ENCODE peak calls at places on chromosome 20, in seven cellular contexts. R, A, O, K, B, L and Y are unnamed samples.

GRCh38 chr20:4165984-4166725 is 150.8 kb upstream of the RNF24 start:
- DNase-seq in R (no peak), A (no peak), O (no peak), K (no peak), B (no peak), L (no peak), Y (no peak)

GRCh38 chr20:59999502-59999901 is 41.3 kb downstream of the CDH26 start:
- DNase-seq in R (no peak), A (no peak), O (no peak), K (no peak), B (no peak), L (no peak), Y (peak; percentile 30)

GRCh38 chr20:50338479-50339195 is 148.0 kb downstream of the CEBPB start:
- DNase-seq in R (no peak), A (no peak), O (peak; percentile 32), K (peak; percentile 39), B (no peak), L (peak; percentile 85), Y (no peak)

GRCh38 chr20:11982289-11982957 is 64.7 kb downstream of the BTBD3 start:
- DNase-seq in R (no peak), A (no peak), O (no peak), K (no peak), B (no peak), L (no peak), Y (no peak)

GRCh38 chr20:51985013-51985415 is 182.7 kb upstream of the SALL4 start:
- DNase-seq in R (no peak), A (no peak), O (peak; percentile 91), K (no peak), B (peak; percentile 81), L (no peak), Y (no peak)

GRCh38 chr20:15734054-15734453 is 839.2 kb downstream of the KIF16B start:
- DNase-seq in R (no peak), A (no peak), O (no peak), K (no peak), B (no peak), L (no peak), Y (no peak)

GRCh38 chr20:20455945-20456344 is 88.0 kb downstream of the INSM1 start:
- DNase-seq in R (no peak), A (no peak), O (no peak), K (no peak), B (no peak), L (no peak), Y (no peak)

GRCh38 chr20:62952373-62953166 is at the start of gene SLC17A9:
- DNase-seq in R (no peak), A (peak; percentile 94), O (no peak), K (peak; percentile 79), B (no peak), L (peak; percentile 90), Y (no peak)

GRCh38 chr20:23536601-23537000 is 31.7 kb downstream of the CST9L start:
- DNase-seq in R (no peak), A (no peak), O (no peak), K (no peak), B (no peak), L (no peak), Y (no peak)

GRCh38 chr20:34515484-34516037 is 661 bp upstream of the DYNLRB1 start:
- DNase-seq in R (peak; percentile 63), A (peak; percentile 80), O (no peak), K (peak; percentile 88), B (no peak), L (peak; percentile 84), Y (peak; percentile 81)

GRCh38 chr20:20699917-20700316 is 12.5 kb downstream of the RALGAPA2 start:
- DNase-seq in R (no peak), A (no peak), O (no peak), K (no peak), B (no peak), L (no peak), Y (no peak)

GRCh38 chr20:31565699-31566331 is 39.3 kb upstream of the ID1 start:
- DNase-seq in R (no peak), A (peak; percentile 45), O (no peak), K (no peak), B (no peak), L (no peak), Y (no peak)

GRCh38 chr20:51678041-51678697 is 90.0 kb downstream of the ATP9A start:
- DNase-seq in R (no peak), A (no peak), O (no peak), K (peak; percentile 87), B (no peak), L (no peak), Y (no peak)

GRCh38 chr20:29408034-29408695 is 1849.3 kb upstream of the DEFB115 start:
- DNase-seq in R (no peak), A (peak; percentile 46), O (no peak), K (no peak), B (no peak), L (peak; percentile 16), Y (no peak)

GRCh38 chr20:59220161-59220560 is 56.5 kb downstream of the ZNF831 start:
- DNase-seq in R (no peak), A (no peak), O (no peak), K (no peak), B (no peak), L (no peak), Y (no peak)

GRCh38 chr20:63047946-63048345 is 41.2 kb upstream of the BHLHE23 start:
- DNase-seq in R (no peak), A (peak; percentile 18), O (no peak), K (no peak), B (no peak), L (no peak), Y (no peak)

GRCh38 chr20:6504826-6505225 is 262.7 kb upstream of the BMP2 start:
- DNase-seq in R (no peak), A (no peak), O (no peak), K (no peak), B (no peak), L (no peak), Y (no peak)

GRCh38 chr20:4740774-4741431 is 19.2 kb downstream of the PRND start:
- DNase-seq in R (peak; percentile 62), A (no peak), O (no peak), K (peak; percentile 77), B (no peak), L (peak; percentile 42), Y (peak; percentile 85)

GRCh38 chr20:33024609-33025317 is 6.7 kb upstream of the BPIFB6 start:
- DNase-seq in R (no peak), A (no peak), O (no peak), K (no peak), B (no peak), L (no peak), Y (no peak)

GRCh38 chr20:38173237-38174156 is 8.4 kb upstream of the TGM2 start:
- DNase-seq in R (no peak), A (peak; percentile 58), O (peak; percentile 42), K (peak; percentile 55), B (peak; percentile 43), L (no peak), Y (peak; percentile 90)
- TF ChIP-seq CTCF in R (no peak), A (no peak), O (no peak), K (no peak), B (peak; percentile 13), L (no peak), Y (peak; percentile 31)

GRCh38 chr20:25196701-25197120 is 1.2 kb downstream of the ENTPD6 start:
- DNase-seq in R (no peak), A (no peak), O (no peak), K (peak; percentile 62), B (no peak), L (no peak), Y (no peak)

GRCh38 chr20:25194333-25194972 is 1.1 kb upstream of the ENTPD6 start:
- DNase-seq in R (no peak), A (peak; percentile 71), O (no peak), K (no peak), B (no peak), L (no peak), Y (no peak)

GRCh38 chr20:25195962-25196700 is 619 bp downstream of the ENTPD6 start:
- DNase-seq in R (no peak), A (peak; percentile 92), O (no peak), K (peak; percentile 66), B (no peak), L (no peak), Y (peak; percentile 75)

GRCh38 chr20:25197173-25197869 is 1.8 kb downstream of the ENTPD6 start:
- DNase-seq in R (peak; percentile 20), A (no peak), O (no peak), K (no peak), B (no peak), L (no peak), Y (no peak)

DNA sequence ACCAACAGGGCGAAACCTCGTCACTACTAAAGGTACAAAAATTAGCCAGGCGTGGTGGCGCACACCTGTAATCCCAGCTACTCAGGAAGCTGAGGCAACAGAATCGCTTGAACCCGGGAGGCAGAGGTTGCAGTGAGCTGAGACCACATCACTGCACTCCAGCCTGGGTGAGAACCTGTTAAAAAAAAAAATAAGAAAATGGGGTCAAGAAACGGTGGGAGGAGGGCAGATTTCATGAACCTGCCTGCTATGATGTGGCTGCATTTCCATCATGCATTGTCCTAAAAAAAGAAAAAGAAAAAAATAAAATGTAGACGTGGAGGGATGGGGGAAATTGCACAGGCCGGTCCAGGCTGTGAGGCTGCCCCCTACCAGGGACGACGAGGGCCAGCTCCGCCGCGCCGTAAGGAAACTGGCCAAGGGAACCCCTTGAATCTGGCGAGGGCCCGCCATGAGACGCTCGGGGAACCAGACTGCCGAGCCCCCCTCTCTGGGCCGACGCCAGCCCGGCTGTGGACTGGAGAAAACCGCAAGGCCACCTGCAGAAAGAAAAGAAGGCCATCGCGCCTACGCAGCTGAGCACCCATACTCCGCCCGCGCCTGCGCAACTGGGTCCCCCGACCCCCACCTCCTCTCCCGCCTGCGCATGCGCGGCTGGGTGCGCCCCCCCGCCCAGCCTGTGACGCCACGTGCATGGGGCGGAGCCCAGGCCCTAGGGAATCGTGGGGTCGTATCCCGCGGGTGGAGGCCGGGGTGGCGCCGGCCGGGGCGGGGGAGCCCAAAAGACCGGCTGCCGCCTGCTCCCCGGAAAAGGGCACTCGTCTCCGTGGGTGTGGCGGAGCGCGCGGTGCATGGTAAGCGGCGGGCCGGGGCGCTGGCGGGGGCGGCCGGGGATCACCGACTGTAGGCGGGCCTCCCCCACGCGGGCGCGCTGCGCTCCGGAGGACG is at the start of gene ENTPD6:
- DNase-seq in R (peak; percentile 88), A (peak; percentile 94), O (peak; percentile 44), K (peak; percentile 93), B (peak; percentile 64), L (peak; percentile 98), Y (peak; percentile 98)
- TF ChIP-seq CTCF in R (no peak), A (no peak), O (peak; percentile 25), K (no peak), B (peak; percentile 34), L (peak; percentile 20), Y (peak; percentile 18)

DNA sequence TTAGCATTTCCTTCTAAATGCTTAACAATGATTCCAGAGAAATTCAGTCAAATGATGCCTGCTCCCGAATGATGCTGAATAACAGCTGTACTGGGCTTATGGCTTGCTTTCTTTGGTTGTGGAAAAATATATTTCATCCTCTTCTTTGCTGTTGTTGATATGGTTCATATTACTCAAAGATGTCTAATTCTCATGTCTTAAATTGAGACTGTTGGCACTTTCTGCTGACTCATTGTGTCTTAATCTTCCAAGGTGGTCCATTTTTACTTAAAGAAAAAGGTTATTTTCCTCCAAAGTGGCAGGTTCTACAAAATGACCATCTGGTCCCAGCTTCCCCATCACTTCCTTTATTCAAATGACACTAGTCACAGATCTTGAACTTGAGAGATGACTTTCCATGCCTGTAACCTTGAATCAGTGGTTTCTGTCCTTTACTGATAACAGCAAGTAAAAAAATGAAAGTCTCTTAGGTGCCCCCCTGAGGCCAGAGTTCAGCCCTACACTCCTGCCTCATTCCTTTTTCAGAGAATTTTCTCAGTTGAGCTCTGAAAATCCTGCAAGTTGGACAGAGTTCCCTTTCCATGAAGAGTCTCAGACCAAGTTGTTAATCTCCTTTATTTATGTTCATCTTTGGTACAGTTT is 6.9 kb downstream of the SNAP25 start:
- DNase-seq in R (no peak), A (no peak), O (no peak), K (peak; percentile 39), B (no peak), L (no peak), Y (no peak)
- TF ChIP-seq CTCF in R (no peak), A (no peak), O (peak; percentile 44), K (peak; percentile 63), B (peak; percentile 41), L (peak; percentile 24), Y (no peak)

GRCh38 chr20:19211252-19211651 is 1.2 kb upstream of the SLC24A3 start:
- DNase-seq in R (no peak), A (no peak), O (no peak), K (no peak), B (no peak), L (no peak), Y (no peak)
- TF ChIP-seq CTCF in R (no peak), A (no peak), O (no peak), K (no peak), B (no peak), L (no peak), Y (no peak)